ENCODE peak calls at places on chromosomes 2 and 18, in seven cellular contexts. Q is A549; F is spleen; A is left ventricle myocardium inferior; I is mammary epithelial cell; S is CD4-positive, CD25-positive, alpha-beta regulatory T cell; V is AG04450. R is an unnamed sample.

GRCh38 chr2:26000561-26001211 is 18.4 kb upstream of the KIF3C start:
- DNase-seq in Q (no peak), F (no peak), A (no peak), I (peak; percentile 62), S (no peak), V (no peak), R (no peak)

GRCh38 chr2:12617366-12617765 is 99.4 kb upstream of the TRIB2 start:
- DNase-seq in Q (no peak), F (no peak), A (no peak), I (no peak), S (no peak), V (no peak), R (no peak)

GRCh38 chr2:183186296-183186695 is 62.1 kb downstream of the NUP35 start:
- DNase-seq in Q (no peak), F (no peak), A (no peak), I (no peak), S (no peak), V (no peak), R (no peak)

GRCh38 chr2:78351208-78351607 is 674.3 kb upstream of the REG3G start:
- DNase-seq in Q (peak; percentile 0), F (no peak), A (no peak), I (no peak), S (no peak), V (no peak), R (no peak)

GRCh38 chr2:238240761-238241711 is 1.2 kb upstream of the HES6 start:
- DNase-seq in Q (no peak), F (peak; percentile 88), A (peak; percentile 61), I (no peak), S (no peak), V (no peak), R (no peak)

GRCh38 chr2:136052374-136053362 is 65.3 kb downstream of the CXCR4 start:
- DNase-seq in Q (no peak), F (no peak), A (no peak), I (no peak), S (peak; percentile 62), V (no peak), R (no peak)

GRCh38 chr2:42567389-42567788 is 1.0 kb upstream of the MTA3 start:
- DNase-seq in Q (no peak), F (no peak), A (no peak), I (no peak), S (no peak), V (peak; percentile 50), R (no peak)

GRCh38 chr2:50396301-50396637 is 635.7 kb downstream of the NRXN1 start:
- DNase-seq in Q (no peak), F (no peak), A (no peak), I (no peak), S (no peak), V (no peak), R (no peak)

GRCh38 chr2:216404010-216404618 is 8.2 kb upstream of the SMARCAL1 start:
- DNase-seq in Q (peak; percentile 20), F (no peak), A (no peak), I (peak; percentile 18), S (peak; percentile 53), V (no peak), R (no peak)

GRCh38 chr2:137947714-137948336 is 16.4 kb upstream of the HNMT start:
- DNase-seq in Q (peak; percentile 24), F (no peak), A (peak; percentile 71), I (peak; percentile 56), S (peak; percentile 24), V (no peak), R (peak; percentile 65)

GRCh38 chr18:58310517-58310916 is 266.5 kb downstream of the NEDD4L start:
- DNase-seq in Q (no peak), F (peak; percentile 44), A (peak; percentile 51), I (peak; percentile 96), S (peak; percentile 64), V (no peak), R (no peak)

GRCh38 chr2:48838029-48838428 is 82.5 kb upstream of the LHCGR start:
- DNase-seq in Q (no peak), F (no peak), A (no peak), I (no peak), S (no peak), V (no peak), R (no peak)

GRCh38 chr2:48845719-48846118 is 90.2 kb upstream of the LHCGR start:
- DNase-seq in Q (no peak), F (no peak), A (no peak), I (no peak), S (no peak), V (no peak), R (no peak)

GRCh38 chr2:48844418-48845155 is 89.1 kb upstream of the LHCGR start:
- DNase-seq in Q (no peak), F (no peak), A (no peak), I (peak; percentile 78), S (no peak), V (peak; percentile 55), R (no peak)

DNA sequence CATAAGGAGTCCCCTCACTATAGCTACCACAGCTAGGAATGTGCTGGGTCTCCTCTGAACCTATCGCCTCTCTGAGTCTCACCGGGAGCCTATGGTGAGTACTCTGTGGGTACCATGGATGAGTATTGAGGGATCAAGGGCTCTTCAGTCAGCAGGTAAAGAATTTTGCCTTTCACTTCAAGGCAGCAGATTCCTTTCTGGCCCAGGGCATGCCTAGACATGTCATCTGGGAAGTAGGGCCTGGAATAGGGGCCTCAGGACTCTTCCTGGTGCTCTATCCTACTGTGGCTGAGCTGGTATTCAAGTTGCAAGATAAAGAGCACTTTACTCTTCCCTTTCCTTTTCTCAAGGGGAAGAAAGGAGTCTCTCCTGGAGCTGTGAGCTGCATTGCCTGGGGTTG is 85.6 kb upstream of the LHCGR start:
- DNase-seq in Q (no peak), F (no peak), A (no peak), I (no peak), S (no peak), V (no peak), R (no peak)
- H3K27ac ChIP-seq in Q (no peak overlapping the region), F (no peak overlapping the region), A (no peak overlapping the region), I (no peak overlapping the region), S (no peak overlapping the region), V (no peak overlapping the region), R (no peak overlapping the region)

GRCh38 chr2:156473445-156473844 is 37.3 kb downstream of the GPD2 start:
- DNase-seq in Q (no peak), F (no peak), A (no peak), I (no peak), S (no peak), V (no peak), R (no peak)
- H3K27ac ChIP-seq in Q (no peak overlapping the region), F (no peak overlapping the region), A (no peak overlapping the region), I (no peak overlapping the region), S (no peak overlapping the region), V (no peak overlapping the region), R (no peak overlapping the region)

GRCh38 chr2:96662360-96662759 is 19.8 kb downstream of the FER1L5 start:
- DNase-seq in Q (no peak), F (no peak), A (no peak), I (no peak), S (no peak), V (no peak), R (no peak)

GRCh38 chr2:96663829-96664228 is 21.3 kb downstream of the FER1L5 start:
- DNase-seq in Q (no peak), F (no peak), A (no peak), I (no peak), S (no peak), V (no peak), R (no peak)

GRCh38 chr2:96664366-96664765 is 21.8 kb downstream of the FER1L5 start:
- DNase-seq in Q (no peak), F (no peak), A (no peak), I (no peak), S (no peak), V (no peak), R (no peak)

GRCh38 chr2:96663177-96663576 is 20.6 kb downstream of the FER1L5 start:
- DNase-seq in Q (no peak), F (no peak), A (no peak), I (no peak), S (no peak), V (no peak), R (no peak)

GRCh38 chr2:96665083-96665569 is 22.6 kb downstream of the FER1L5 start:
- DNase-seq in Q (peak; percentile 69), F (no peak), A (no peak), I (peak; percentile 97), S (no peak), V (peak; percentile 95), R (no peak)
- H3K27ac ChIP-seq in Q (peak overlapping the region; percentile 88), F (no peak overlapping the region), A (peak overlapping the region; percentile 62), I (peak overlapping the region; percentile 26), S (no peak overlapping the region), V (peak overlapping the region; percentile 93), R (no peak overlapping the region)

DNA sequence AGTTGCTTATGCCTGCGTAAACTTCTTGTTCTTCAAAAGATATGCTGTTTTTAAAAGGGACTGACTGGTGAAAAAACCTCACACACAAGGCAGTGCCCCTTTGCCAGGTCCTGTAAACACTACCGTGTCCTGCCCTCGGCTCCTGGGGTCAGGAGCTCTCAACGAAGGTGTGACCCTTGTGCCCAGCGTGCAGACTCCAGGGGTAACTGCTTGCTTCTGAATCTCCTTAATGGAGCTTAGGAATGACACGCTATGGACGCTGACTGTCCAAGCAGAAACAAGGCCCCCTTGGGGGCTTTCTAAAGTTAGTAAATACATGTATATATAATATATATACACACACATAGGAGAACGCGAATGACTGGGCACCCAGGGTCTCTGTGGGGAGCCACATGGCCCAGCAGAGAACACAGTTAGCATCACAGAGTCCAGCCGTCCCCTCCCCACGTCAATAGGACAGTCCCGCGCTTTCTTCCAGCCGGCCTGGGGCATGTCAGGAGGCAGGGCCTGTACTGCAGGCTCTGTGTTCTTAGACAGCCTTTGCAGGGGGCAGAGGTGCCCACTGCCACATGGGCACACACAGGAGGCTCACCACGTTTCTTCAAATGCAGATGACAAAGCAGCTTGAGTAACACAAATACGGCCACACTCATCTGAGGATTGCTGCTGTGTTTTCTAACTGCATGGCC is 96.1 kb downstream of the HDAC4 start:
- DNase-seq in Q (no peak), F (peak; percentile 66), A (no peak), I (no peak), S (no peak), V (no peak), R (no peak)
- H3K27ac ChIP-seq in Q (no peak overlapping the region), F (no peak overlapping the region), A (peak overlapping the region; percentile 76), I (no peak overlapping the region), S (peak overlapping the region; percentile 5), V (no peak overlapping the region), R (no peak overlapping the region)

DNA sequence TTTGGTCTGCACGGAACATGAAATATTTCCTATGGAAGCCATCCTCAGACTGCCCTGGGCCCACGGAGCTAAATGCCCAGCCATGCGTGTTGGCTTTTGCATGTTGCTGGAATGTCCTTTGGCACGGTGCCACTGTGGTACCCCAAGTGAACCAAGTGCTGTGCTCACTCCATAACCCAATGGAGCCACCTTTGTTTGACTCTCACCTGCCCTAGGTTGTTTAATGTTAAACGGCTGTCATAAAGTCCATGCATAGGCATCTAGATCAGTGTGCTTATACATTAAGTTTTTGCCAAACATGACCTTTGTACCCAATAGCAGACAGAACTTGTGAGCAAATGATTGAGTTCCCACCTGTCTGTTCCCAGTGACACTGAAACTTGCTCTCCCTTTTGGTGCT is 59.9 kb upstream of the TMEM87B start:
- DNase-seq in Q (no peak), F (no peak), A (no peak), I (no peak), S (no peak), V (no peak), R (no peak)
- H3K27ac ChIP-seq in Q (no peak overlapping the region), F (no peak overlapping the region), A (no peak overlapping the region), I (no peak overlapping the region), S (no peak overlapping the region), V (no peak overlapping the region), R (no peak overlapping the region)

GRCh38 chr2:233384811-233385488 is 30.7 kb downstream of the DGKD start:
- DNase-seq in Q (no peak), F (no peak), A (no peak), I (peak; percentile 69), S (no peak), V (no peak), R (no peak)
- H3K27ac ChIP-seq in Q (peak overlapping the region; percentile 92), F (peak overlapping the region; percentile 7), A (peak overlapping the region; percentile 90), I (no peak overlapping the region), S (peak overlapping the region; percentile 23), V (no peak overlapping the region), R (no peak overlapping the region)

R was measured in substantia nigra.